ENCODE peak calls at places on chromosome 18, in six cellular contexts. V is NCI-H1092 treated with DMSO at 0.1 percent for 48 hours, G is GM23248, C is dorsolateral prefrontal cortex, E is RWPE1, S is non-pigmented ciliary epithelial cell. B is an unnamed sample.

GRCh38 chr18:54791657-54792056 is 36.6 kb upstream of the RAB27B start:
- DNase-seq in V (no peak), G (no peak), E (no peak), C (no peak), S (no peak), B (no peak)

GRCh38 chr18:48975817-48976649 is 25.3 kb upstream of the SMAD7 start:
- DNase-seq in C (no peak), E (peak; percentile 69), S (no peak), V (peak; percentile 76), G (peak; percentile 89), B (no peak)

GRCh38 chr18:42915240-42915791 is 200.2 kb downstream of the RIT2 start:
- DNase-seq in C (no peak), G (no peak), S (no peak), E (no peak), V (peak; percentile 89), B (no peak)

GRCh38 chr18:9153281-9153680 is 16.7 kb downstream of the ANKRD12 start:
- DNase-seq in G (no peak), V (no peak), C (no peak), S (no peak), E (no peak), B (no peak)

GRCh38 chr18:74081966-74082365 is 65.7 kb downstream of the FBXO15 start:
- DNase-seq in C (no peak), E (no peak), S (no peak), G (no peak), V (no peak), B (no peak)

GRCh38 chr18:13525381-13526029 is 200.9 kb downstream of the FAM210A start:
- DNase-seq in C (no peak), V (no peak), S (no peak), E (no peak), G (no peak), B (no peak)

GRCh38 chr18:45359275-45360009 is 255.8 kb upstream of the SLC14A2 start:
- DNase-seq in G (no peak), V (no peak), E (no peak), C (no peak), S (no peak), B (no peak)

GRCh38 chr18:26383454-26384270 is 157.4 kb downstream of the TAF4B start:
- DNase-seq in G (peak; percentile 68), S (peak; percentile 34), C (no peak), V (peak; percentile 42), E (peak; percentile 36), B (peak; percentile 24)

GRCh38 chr18:57438669-57439616 is 3.8 kb downstream of the ONECUT2 start:
- DNase-seq in S (no peak), C (no peak), E (no peak), G (no peak), V (peak; percentile 63), B (no peak)

GRCh38 chr18:79937103-79937860 is 14.2 kb downstream of the SLC66A2 start:
- DNase-seq in S (no peak), G (no peak), E (no peak), C (no peak), V (no peak), B (no peak)

GRCh38 chr18:78948707-78949106 is 30.9 kb upstream of the SALL3 start:
- DNase-seq in V (no peak), E (no peak), G (no peak), C (no peak), S (no peak), B (no peak)

GRCh38 chr18:46256078-46256477 is 151.9 kb downstream of the HAUS1 start:
- DNase-seq in V (no peak), S (no peak), G (no peak), C (no peak), E (no peak), B (no peak)

GRCh38 chr18:59900222-59901128 is 679 bp downstream of the PMAIP1 start:
- DNase-seq in S (no peak), G (peak; percentile 71), E (peak; percentile 43), V (peak; percentile 73), C (no peak), B (no peak)

GRCh38 chr18:46073474-46074331 is 1.6 kb upstream of the PSTPIP2 start:
- DNase-seq in C (no peak), E (no peak), S (no peak), V (peak; percentile 66), G (peak; percentile 81), B (no peak)

GRCh38 chr18:56458770-56459450 is 179.5 kb downstream of the TXNL1 start:
- DNase-seq in V (no peak), G (no peak), S (no peak), E (no peak), C (no peak), B (no peak)

GRCh38 chr18:12038082-12038660 is 55.5 kb upstream of the ANKRD62 start:
- DNase-seq in E (no peak), S (no peak), G (peak; percentile 78), C (no peak), V (no peak), B (no peak)

GRCh38 chr18:46519870-46520269 is 137.2 kb downstream of the LOXHD1 start:
- DNase-seq in C (no peak), G (no peak), S (no peak), V (no peak), E (no peak), B (no peak)

B was measured in pulmonary artery endothelial cell.